ENCODE peak calls at places on chromosome 18, in ten cellular contexts. One of them, this sample, is unnamed.

GRCh38 chr18:111292-112014 is 46.9 kb upstream of the USP14 start:
- DNase-seq in tibial artery: peak; percentile 40
- DNase-seq in GM06990: peak; percentile 79
- DNase-seq in pancreas: peak; percentile 79
- DNase-seq in adrenal gland: peak; percentile 47
- DNase-seq in bronchial epithelial cell: peak; percentile 81
- DNase-seq in left lung: peak; percentile 91
- DNase-seq in keratinocyte: no peak
- DNase-seq in ovary: peak; percentile 79
- DNase-seq in tibial nerve: no peak
- DNase-seq in this sample: no peak

GRCh38 chr18:3605562-3606443 is 155.8 kb downstream of the TGIF1 start:
- DNase-seq in left lung: no peak
- DNase-seq in tibial nerve: no peak
- DNase-seq in tibial artery: no peak
- DNase-seq in ovary: no peak
- DNase-seq in keratinocyte: no peak
- DNase-seq in bronchial epithelial cell: peak; percentile 36
- DNase-seq in GM06990: no peak
- DNase-seq in adrenal gland: no peak
- DNase-seq in pancreas: no peak
- DNase-seq in this sample: no peak

GRCh38 chr18:42635378-42636048 is 480.0 kb downstream of the RIT2 start:
- DNase-seq in GM06990: no peak
- DNase-seq in left lung: no peak
- DNase-seq in tibial nerve: no peak
- DNase-seq in bronchial epithelial cell: no peak
- DNase-seq in adrenal gland: no peak
- DNase-seq in keratinocyte: no peak
- DNase-seq in pancreas: no peak
- DNase-seq in tibial artery: no peak
- DNase-seq in ovary: no peak
- DNase-seq in this sample: no peak

GRCh38 chr18:44914028-44914427 is 233.3 kb downstream of the SETBP1 start:
- DNase-seq in GM06990: no peak
- DNase-seq in tibial artery: no peak
- DNase-seq in ovary: no peak
- DNase-seq in left lung: no peak
- DNase-seq in tibial nerve: no peak
- DNase-seq in keratinocyte: no peak
- DNase-seq in pancreas: no peak
- DNase-seq in adrenal gland: no peak
- DNase-seq in bronchial epithelial cell: peak; percentile 94
- DNase-seq in this sample: no peak

GRCh38 chr18:80159713-80160636 is 50.9 kb downstream of the ADNP2 start:
- DNase-seq in GM06990: peak; percentile 58
- DNase-seq in tibial artery: no peak
- DNase-seq in left lung: peak; percentile 81
- DNase-seq in ovary: peak; percentile 70
- DNase-seq in pancreas: no peak
- DNase-seq in keratinocyte: no peak
- DNase-seq in adrenal gland: no peak
- DNase-seq in tibial nerve: no peak
- DNase-seq in bronchial epithelial cell: no peak
- DNase-seq in this sample: no peak

GRCh38 chr18:64566461-64566860 is 417.6 kb upstream of the LINC00305 start:
- DNase-seq in tibial artery: no peak
- DNase-seq in adrenal gland: no peak
- DNase-seq in ovary: no peak
- DNase-seq in pancreas: no peak
- DNase-seq in tibial nerve: no peak
- DNase-seq in left lung: no peak
- DNase-seq in bronchial epithelial cell: peak; percentile 6
- DNase-seq in GM06990: no peak
- DNase-seq in keratinocyte: no peak
- DNase-seq in this sample: no peak

GRCh38 chr18:23020555-23021294 is 87.6 kb downstream of the RBBP8 start:
- DNase-seq in left lung: no peak
- DNase-seq in tibial nerve: no peak
- DNase-seq in tibial artery: no peak
- DNase-seq in GM06990: no peak
- DNase-seq in pancreas: no peak
- DNase-seq in ovary: no peak
- DNase-seq in bronchial epithelial cell: no peak
- DNase-seq in adrenal gland: no peak
- DNase-seq in keratinocyte: no peak
- DNase-seq in this sample: no peak

GRCh38 chr18:24763765-24764548 is 303.5 kb downstream of the HRH4 start:
- DNase-seq in tibial artery: peak; percentile 30
- DNase-seq in ovary: no peak
- DNase-seq in bronchial epithelial cell: no peak
- DNase-seq in keratinocyte: no peak
- DNase-seq in pancreas: peak; percentile 2
- DNase-seq in adrenal gland: no peak
- DNase-seq in left lung: no peak
- DNase-seq in tibial nerve: peak; percentile 14
- DNase-seq in GM06990: no peak
- DNase-seq in this sample: peak; percentile 9

GRCh38 chr18:59792353-59792752 is 95.1 kb upstream of the CCBE1 start:
- DNase-seq in bronchial epithelial cell: no peak
- DNase-seq in adrenal gland: no peak
- DNase-seq in tibial artery: no peak
- DNase-seq in GM06990: no peak
- DNase-seq in tibial nerve: no peak
- DNase-seq in left lung: no peak
- DNase-seq in pancreas: no peak
- DNase-seq in keratinocyte: no peak
- DNase-seq in ovary: no peak
- DNase-seq in this sample: no peak

GRCh38 chr18:13308369-13308768 is 89.8 kb downstream of the LDLRAD4 start:
- DNase-seq in tibial nerve: no peak
- DNase-seq in GM06990: no peak
- DNase-seq in keratinocyte: no peak
- DNase-seq in pancreas: no peak
- DNase-seq in bronchial epithelial cell: no peak
- DNase-seq in tibial artery: no peak
- DNase-seq in adrenal gland: no peak
- DNase-seq in left lung: no peak
- DNase-seq in ovary: no peak
- DNase-seq in this sample: no peak

GRCh38 chr18:61132036-61132435 is 201.2 kb upstream of the CDH20 start:
- DNase-seq in adrenal gland: no peak
- DNase-seq in GM06990: no peak
- DNase-seq in left lung: no peak
- DNase-seq in tibial nerve: no peak
- DNase-seq in ovary: no peak
- DNase-seq in bronchial epithelial cell: no peak
- DNase-seq in keratinocyte: no peak
- DNase-seq in tibial artery: no peak
- DNase-seq in pancreas: no peak
- DNase-seq in this sample: no peak
- H3K4me3 ChIP-seq in adrenal gland: no peak overlapping the region
- H3K4me3 ChIP-seq in GM06990: no peak overlapping the region
- H3K4me3 ChIP-seq in left lung: no peak overlapping the region
- H3K4me3 ChIP-seq in tibial nerve: no peak overlapping the region
- H3K4me3 ChIP-seq in ovary: no peak overlapping the region
- H3K4me3 ChIP-seq in bronchial epithelial cell: no peak overlapping the region
- H3K4me3 ChIP-seq in keratinocyte: no peak overlapping the region
- H3K4me3 ChIP-seq in tibial artery: no peak overlapping the region
- H3K4me3 ChIP-seq in pancreas: no peak overlapping the region
- H3K4me3 ChIP-seq in this sample: no peak overlapping the region

DNA sequence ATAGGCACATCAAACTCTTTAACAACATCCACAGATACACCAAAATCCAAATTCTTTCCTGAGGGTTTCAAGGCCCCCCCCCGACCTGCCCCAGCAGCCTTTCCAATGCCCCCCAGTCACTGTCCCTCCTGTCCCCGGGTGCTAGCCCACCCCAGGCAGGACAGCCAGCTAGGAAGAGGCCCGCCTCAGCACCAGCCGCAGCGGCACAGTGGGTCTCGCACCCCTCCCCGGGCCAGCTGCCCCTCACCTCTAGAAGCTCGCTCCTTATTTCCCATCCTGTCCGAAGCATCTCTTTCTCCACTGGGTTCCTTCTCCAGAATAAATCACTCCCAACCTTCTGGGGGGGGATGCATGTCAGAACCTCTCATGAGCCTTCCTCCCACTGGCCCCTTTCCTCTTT is 69.4 kb downstream of the FBXO15 start:
- DNase-seq in adrenal gland: no peak
- DNase-seq in ovary: no peak
- DNase-seq in GM06990: no peak
- DNase-seq in bronchial epithelial cell: no peak
- DNase-seq in tibial artery: no peak
- DNase-seq in left lung: no peak
- DNase-seq in tibial nerve: no peak
- DNase-seq in keratinocyte: no peak
- DNase-seq in pancreas: no peak
- DNase-seq in this sample: no peak
- TF ChIP-seq CTCF in adrenal gland: no peak
- TF ChIP-seq CTCF in ovary: no peak
- TF ChIP-seq CTCF in GM06990: no peak
- TF ChIP-seq CTCF in bronchial epithelial cell: no peak
- TF ChIP-seq CTCF in tibial artery: no peak
- TF ChIP-seq CTCF in left lung: no peak
- TF ChIP-seq CTCF in tibial nerve: no peak
- TF ChIP-seq CTCF in keratinocyte: no peak
- TF ChIP-seq CTCF in pancreas: no peak
- TF ChIP-seq CTCF in this sample: no peak

GRCh38 chr18:57444301-57444759 is 9.2 kb downstream of the ONECUT2 start:
- DNase-seq in tibial nerve: no peak
- DNase-seq in keratinocyte: no peak
- DNase-seq in adrenal gland: no peak
- DNase-seq in tibial artery: no peak
- DNase-seq in left lung: no peak
- DNase-seq in pancreas: no peak
- DNase-seq in ovary: no peak
- DNase-seq in GM06990: no peak
- DNase-seq in bronchial epithelial cell: no peak
- DNase-seq in this sample: no peak
- H3K27me3 ChIP-seq in tibial nerve: peaks cover 84% of the 10 kb centered on the region
- H3K27me3 ChIP-seq in keratinocyte: peaks cover 57% of the 10 kb centered on the region
- H3K27me3 ChIP-seq in adrenal gland: peaks cover 39% of the 10 kb centered on the region
- H3K27me3 ChIP-seq in tibial artery: peaks cover 75% of the 10 kb centered on the region
- H3K27me3 ChIP-seq in left lung: peaks cover 52% of the 10 kb centered on the region
- H3K27me3 ChIP-seq in pancreas: no peaks in the 10 kb centered on the region
- H3K27me3 ChIP-seq in ovary: peaks cover 2% of the 10 kb centered on the region
- H3K27me3 ChIP-seq in GM06990: peaks cover 1% of the 10 kb centered on the region
- H3K27me3 ChIP-seq in bronchial epithelial cell: peaks cover 39% of the 10 kb centered on the region
- H3K27me3 ChIP-seq in this sample: peaks cover 48% of the 10 kb centered on the region

DNA sequence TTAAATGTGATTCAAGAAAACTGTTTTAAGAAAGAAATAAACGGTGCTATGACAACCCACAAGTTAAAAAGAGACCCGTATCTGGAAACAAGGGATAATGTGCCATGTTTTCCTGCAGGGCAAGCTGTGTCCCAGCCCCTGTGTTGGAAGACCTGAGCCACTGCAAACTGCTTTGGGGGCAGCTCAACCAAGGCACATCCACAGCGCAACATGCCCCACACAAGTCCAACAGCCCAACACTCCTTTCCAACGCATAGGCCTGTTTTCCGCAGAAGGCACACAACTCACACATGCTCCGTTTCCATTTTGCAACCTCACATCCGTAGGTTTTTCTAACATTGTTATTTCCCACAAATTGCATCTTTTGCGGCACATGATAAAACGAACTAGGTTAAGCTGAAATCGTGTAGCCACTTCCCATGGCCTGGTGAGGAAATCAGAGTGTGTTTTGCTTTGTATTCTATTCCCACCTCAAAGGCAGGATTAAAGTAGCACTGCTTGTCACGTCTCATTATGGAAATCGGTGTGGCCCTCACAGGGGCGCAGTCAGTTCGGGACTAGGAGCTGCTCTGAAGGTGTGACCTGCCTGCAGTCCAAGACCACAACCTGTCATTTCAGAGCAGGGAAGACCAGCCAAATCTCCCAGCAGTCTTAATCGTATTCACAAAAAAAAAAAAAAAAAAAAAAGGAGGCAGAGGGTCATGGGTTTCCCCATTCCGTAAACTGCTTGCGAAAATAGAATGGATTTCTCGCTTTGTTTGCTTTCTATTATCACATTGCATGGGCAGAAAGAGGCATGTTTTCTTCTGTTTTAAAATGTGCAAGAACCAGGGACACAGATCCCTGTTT is 50.6 kb upstream of the ZNF516 start:
- DNase-seq in pancreas: no peak
- DNase-seq in ovary: no peak
- DNase-seq in keratinocyte: no peak
- DNase-seq in tibial artery: no peak
- DNase-seq in left lung: no peak
- DNase-seq in bronchial epithelial cell: peak; percentile 51
- DNase-seq in tibial nerve: no peak
- DNase-seq in GM06990: no peak
- DNase-seq in adrenal gland: no peak
- DNase-seq in this sample: no peak
- H3K4me3 ChIP-seq in pancreas: no peak overlapping the region
- H3K4me3 ChIP-seq in ovary: no peak overlapping the region
- H3K4me3 ChIP-seq in keratinocyte: no peak overlapping the region
- H3K4me3 ChIP-seq in tibial artery: no peak overlapping the region
- H3K4me3 ChIP-seq in left lung: no peak overlapping the region
- H3K4me3 ChIP-seq in bronchial epithelial cell: no peak overlapping the region
- H3K4me3 ChIP-seq in tibial nerve: no peak overlapping the region
- H3K4me3 ChIP-seq in GM06990: no peak overlapping the region
- H3K4me3 ChIP-seq in adrenal gland: no peak overlapping the region
- H3K4me3 ChIP-seq in this sample: no peak overlapping the region